ENCODE peak calls at places on chromosomes 3 and 15, in four cellular contexts. V, J, K and H are unnamed samples.
A peak's percentile ranks its signal among the peaks of the same experiment; 100 is the strongest.

GRCh38 chr3:41259449-41260062 is 60.3 kb downstream of the CTNNB1 start:
- DNase-seq in V (no peak), J (no peak), K (no peak), H (no peak)

GRCh38 chr3:132210476-132211346 is 106.5 kb upstream of the ACP3 start:
- DNase-seq in V (no peak), J (no peak), K (peak; percentile 54), H (no peak)

GRCh38 chr3:67017211-67017610 is 19.1 kb downstream of the KBTBD8 start:
- DNase-seq in V (no peak), J (no peak), K (no peak), H (peak; percentile 63)

GRCh38 chr3:41932511-41932910 is 29.4 kb downstream of the ULK4 start:
- DNase-seq in V (no peak), J (no peak), K (no peak), H (no peak)

GRCh38 chr3:172903642-172904041 is 153.1 kb downstream of the ECT2 start:
- DNase-seq in V (no peak), J (no peak), K (no peak), H (no peak)

GRCh38 chr15:46091860-46092450 is 457.1 kb downstream of the SQOR start:
- DNase-seq in V (no peak), J (no peak), K (peak; percentile 36), H (peak; percentile 53)

GRCh38 chr3:177333535-177334495 is 136.5 kb upstream of the TBL1XR1 start:
- DNase-seq in V (no peak), J (no peak), K (peak; percentile 48), H (no peak)

GRCh38 chr15:63037996-63038720 is 4.4 kb upstream of the TPM1 start:
- DNase-seq in V (no peak), J (no peak), K (no peak), H (no peak)

GRCh38 chr3:82940124-82940523 is 1178.7 kb upstream of the GBE1 start:
- DNase-seq in V (no peak), J (peak; percentile 5), K (no peak), H (no peak)

GRCh38 chr3:94004301-94004910 is 24.0 kb downstream of the STX19 start:
- DNase-seq in V (no peak), J (no peak), K (peak; percentile 14), H (peak; percentile 82)

GRCh38 chr3:190081387-190081786 is 39.3 kb downstream of the P3H2 start:
- DNase-seq in V (no peak), J (no peak), K (no peak), H (peak; percentile 58)

GRCh38 chr3:126337980-126338651 is 19.1 kb downstream of the KLF15 start:
- DNase-seq in V (peak; percentile 6), J (no peak), K (no peak), H (no peak)

GRCh38 chr15:93043621-93044300 is 45.2 kb downstream of the RGMA start:
- DNase-seq in V (no peak), J (no peak), K (no peak), H (no peak)

GRCh38 chr15:59306520-59307163 is 66.0 kb downstream of the MYO1E start:
- DNase-seq in V (no peak), J (no peak), K (no peak), H (no peak)

GRCh38 chr3:188380722-188381121 is 226.8 kb downstream of the LPP start:
- DNase-seq in V (no peak), J (no peak), K (no peak), H (no peak)

GRCh38 chr15:76359152-76359551 is 22.6 kb downstream of the ISL2 start:
- DNase-seq in V (no peak), J (no peak), K (no peak), H (no peak)

GRCh38 chr3:140699516-140700231 is 21.8 kb downstream of the TRIM42 start:
- DNase-seq in V (no peak), J (no peak), K (no peak), H (no peak)

GRCh38 chr3:194119831-194120230 is 16.1 kb upstream of the HES1 start:
- DNase-seq in V (no peak), J (no peak), K (no peak), H (no peak)

GRCh38 chr3:197117107-197117506 is 87.5 kb upstream of the MELTF start:
- DNase-seq in V (no peak), J (no peak), K (no peak), H (no peak)

GRCh38 chr3:192772495-192772894 is 45.2 kb upstream of the FGF12 start:
- DNase-seq in V (no peak), J (peak; percentile 42), K (peak; percentile 5), H (peak; percentile 34)

GRCh38 chr15:92725171-92725570 is 69.6 kb upstream of the FAM174B start:
- DNase-seq in V (no peak), J (no peak), K (no peak), H (no peak)

GRCh38 chr3:126370606-126371005 is 13.4 kb upstream of the KLF15 start:
- DNase-seq in V (no peak), J (no peak), K (no peak), H (no peak)

GRCh38 chr3:194312743-194313281 is 38.3 kb downstream of the CPN2 start:
- DNase-seq in V (peak; percentile 93), J (peak; percentile 42), K (peak; percentile 58), H (peak; percentile 42)

GRCh38 chr3:151431940-151432339 is 28.9 kb downstream of the IGSF10 start:
- DNase-seq in V (no peak), J (no peak), K (no peak), H (peak; percentile 9)

GRCh38 chr3:33575313-33575712 is 135.1 kb upstream of the UBP1 start:
- DNase-seq in V (no peak), J (no peak), K (no peak), H (no peak)

GRCh38 chr3:52025453-52025852 is 29.8 kb upstream of the RPL29 start:
- DNase-seq in V (no peak), J (no peak), K (no peak), H (no peak)

GRCh38 chr3:187958432-187959003 is 195.4 kb upstream of the LPP start:
- DNase-seq in V (no peak), J (peak; percentile 34), K (peak; percentile 10), H (no peak)

GRCh38 chr3:101865751-101866509 is 16.6 kb downstream of the NFKBIZ start:
- DNase-seq in V (no peak), J (no peak), K (peak; percentile 63), H (peak; percentile 9)

GRCh38 chr3:41792806-41793205 is 169.1 kb downstream of the ULK4 start:
- DNase-seq in V (no peak), J (no peak), K (no peak), H (no peak)

GRCh38 chr3:7962244-7962643 is 539.4 kb upstream of the LMCD1 start:
- DNase-seq in V (no peak), J (no peak), K (no peak), H (no peak)

GRCh38 chr3:65972765-65973164 is 66.0 kb downstream of the MAGI1 start:
- DNase-seq in V (no peak), J (no peak), K (no peak), H (no peak)

GRCh38 chr3:10933021-10933420 is 59.5 kb upstream of the SLC6A1 start:
- DNase-seq in V (no peak), J (no peak), K (no peak), H (no peak)
- H3K4me1 ChIP-seq in V (no peaks in the 10 kb centered on the region), J (no peaks in the 10 kb centered on the region), K (no peaks in the 10 kb centered on the region), H (no peaks in the 10 kb centered on the region)

GRCh38 chr15:41115088-41115651 is 910 bp downstream of the INO80 start:
- DNase-seq in V (no peak), J (no peak), K (no peak), H (peak; percentile 51)
- TF ChIP-seq CTCF in V (no peak), J (no peak), K (no peak), H (peak; percentile 21)

DNA sequence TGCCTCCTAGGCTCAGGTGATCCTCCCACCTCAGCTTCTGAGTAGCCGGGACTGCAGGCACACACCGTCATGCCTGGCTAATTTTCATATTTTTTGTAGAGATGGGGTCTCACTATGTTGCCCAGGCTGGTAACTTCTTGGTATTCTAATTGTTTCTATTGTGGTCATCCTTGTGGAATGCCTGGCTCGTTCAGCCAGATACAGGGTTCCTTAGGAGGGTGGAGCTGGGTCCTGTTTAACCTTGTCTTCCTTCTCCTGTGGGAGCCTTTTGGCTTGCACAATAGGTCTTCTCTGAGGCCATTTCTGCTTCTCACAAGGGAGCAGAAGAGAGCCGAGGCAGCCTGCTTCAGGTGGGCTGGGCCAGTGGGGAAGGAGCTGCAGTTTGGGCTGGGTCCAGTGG is 15.7 kb downstream of the PLEKHO2 start:
- DNase-seq in V (no peak), J (no peak), K (no peak), H (no peak)
- H3K4me1 ChIP-seq in V (peaks cover 33% of the 10 kb centered on the region), J (peaks cover 74% of the 10 kb centered on the region), K (peaks cover 17% of the 10 kb centered on the region), H (peaks cover 14% of the 10 kb centered on the region)

DNA sequence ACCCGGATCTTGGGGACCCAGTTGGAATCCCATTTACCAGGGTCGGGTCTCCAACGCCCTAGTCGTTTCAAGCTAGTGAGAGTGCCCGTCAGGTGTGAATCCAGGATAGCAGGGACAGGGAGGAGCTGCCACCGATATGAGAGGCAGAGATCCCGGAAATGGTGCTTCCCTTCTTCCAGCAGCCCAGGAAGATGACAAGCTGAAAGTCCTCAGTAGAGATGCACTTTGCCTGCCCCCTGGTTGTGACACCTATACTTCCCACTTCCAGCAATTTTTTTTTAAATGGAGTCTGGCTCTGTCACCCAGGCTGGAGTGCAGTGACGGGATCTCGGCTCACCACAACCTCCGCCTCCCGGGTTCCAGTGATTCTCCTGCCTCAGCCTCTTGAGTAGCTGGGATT is 503.0 kb downstream of the NTRK3 start:
- DNase-seq in V (no peak), J (no peak), K (no peak), H (no peak)
- TF ChIP-seq CTCF in V (no peak), J (no peak), K (no peak), H (no peak)

GRCh38 chr15:70035051-70035718 is 62.5 kb downstream of the TLE3 start:
- DNase-seq in V (no peak), J (no peak), K (no peak), H (no peak)

GRCh38 chr15:70036585-70037343 is 61.0 kb downstream of the TLE3 start:
- DNase-seq in V (no peak), J (no peak), K (no peak), H (no peak)

GRCh38 chr15:70034141-70034540 is 63.6 kb downstream of the TLE3 start:
- DNase-seq in V (no peak), J (no peak), K (no peak), H (no peak)

GRCh38 chr15:70034596-70034995 is 63.1 kb downstream of the TLE3 start:
- DNase-seq in V (no peak), J (no peak), K (no peak), H (no peak)

GRCh38 chr15:70035719-70036077 is 62.0 kb downstream of the TLE3 start:
- DNase-seq in V (no peak), J (no peak), K (no peak), H (no peak)
- H3K4me1 ChIP-seq in V (peaks cover 7% of the 10 kb centered on the region), J (peaks cover 9% of the 10 kb centered on the region), K (no peaks in the 10 kb centered on the region), H (no peaks in the 10 kb centered on the region)

GRCh38 chr3:13135811-13136321 is 62.6 kb upstream of the IQSEC1 start:
- DNase-seq in V (no peak), J (no peak), K (no peak), H (no peak)

GRCh38 chr3:13134879-13135206 is 61.6 kb upstream of the IQSEC1 start:
- DNase-seq in V (no peak), J (no peak), K (no peak), H (no peak)

GRCh38 chr3:13137808-13138565 is 64.8 kb upstream of the IQSEC1 start:
- DNase-seq in V (no peak), J (no peak), K (no peak), H (no peak)

GRCh38 chr3:13135251-13135810 is 62.1 kb upstream of the IQSEC1 start:
- DNase-seq in V (no peak), J (no peak), K (no peak), H (no peak)

GRCh38 chr3:13136426-13136825 is 63.2 kb upstream of the IQSEC1 start:
- DNase-seq in V (no peak), J (no peak), K (no peak), H (no peak)
- TF ChIP-seq CTCF in V (no peak), J (no peak), K (no peak), H (no peak)